ENCODE peak calls at places on chromosomes 1 and 21, in six cellular contexts. J is tibial nerve, I is esophagus squamous epithelium, U is Peyer's patch, B is endodermal cell, H is fibroblast of lung. A is an unnamed sample.
A peak's percentile ranks its signal among the peaks of the same experiment; 100 is the strongest.

GRCh38 chr1:232795497-232796068 is 9.6 kb upstream of the MAP10 start:
- DNase-seq in I (no peak), B (no peak), U (no peak), H (no peak), J (no peak), A (no peak)

GRCh38 chr1:196114193-196114592 is 494.0 kb downstream of the KCNT2 start:
- DNase-seq in B (no peak), U (no peak), J (no peak), I (no peak), H (peak; percentile 33), A (no peak)

GRCh38 chr1:210653771-210654170 is 325.1 kb downstream of the HHAT start:
- DNase-seq in B (no peak), J (no peak), I (no peak), H (peak; percentile 14), U (no peak), A (no peak)

GRCh38 chr1:221865808-221866207 is 123.9 kb upstream of the DUSP10 start:
- DNase-seq in J (no peak), U (no peak), I (no peak), B (no peak), H (peak; percentile 85), A (no peak)

GRCh38 chr21:45138199-45139002 is 64.0 kb downstream of the ADARB1 start:
- DNase-seq in U (peak; percentile 65), I (no peak), B (peak; percentile 92), H (peak; percentile 49), J (peak; percentile 46), A (peak; percentile 59)

GRCh38 chr1:57281324-57281723 is 142.5 kb downstream of the DAB1 start:
- DNase-seq in J (no peak), B (no peak), I (no peak), H (no peak), U (no peak), A (no peak)

GRCh38 chr1:27517907-27518718 is 28.1 kb upstream of the WASF2 start:
- DNase-seq in B (peak; percentile 79), U (no peak), I (no peak), H (no peak), J (no peak), A (no peak)

GRCh38 chr1:184329962-184330868 is 56.6 kb upstream of the C1orf21 start:
- DNase-seq in J (no peak), B (no peak), U (no peak), I (no peak), H (peak; percentile 37), A (no peak)

GRCh38 chr1:17586172-17586963 is 46.9 kb downstream of the ARHGEF10L start:
- DNase-seq in U (no peak), J (no peak), H (peak; percentile 85), I (no peak), B (peak; percentile 84), A (no peak)

GRCh38 chr1:53736290-53736689 is 2.7 kb downstream of the GLIS1 start:
- DNase-seq in U (no peak), B (no peak), I (no peak), H (peak; percentile 87), J (no peak), A (no peak)

GRCh38 chr1:185017338-185017737 is 28.0 kb upstream of the RNF2 start:
- DNase-seq in H (peak; percentile 95), U (no peak), I (no peak), B (no peak), J (no peak), A (no peak)

GRCh38 chr1:183567584-183567983 is 22.7 kb downstream of the NCF2 start:
- DNase-seq in H (peak; percentile 56), B (peak; percentile 42), U (peak; percentile 78), J (no peak), I (no peak), A (peak; percentile 62)

GRCh38 chr1:243950166-243950565 is 100.1 kb upstream of the AKT3 start:
- DNase-seq in U (no peak), I (no peak), B (no peak), H (peak; percentile 96), J (no peak), A (no peak)

GRCh38 chr1:47175227-47175934 is 14.5 kb downstream of the PDZK1IP1 start:
- DNase-seq in U (no peak), B (peak; percentile 90), H (peak; percentile 37), I (no peak), J (no peak), A (no peak)

DNA sequence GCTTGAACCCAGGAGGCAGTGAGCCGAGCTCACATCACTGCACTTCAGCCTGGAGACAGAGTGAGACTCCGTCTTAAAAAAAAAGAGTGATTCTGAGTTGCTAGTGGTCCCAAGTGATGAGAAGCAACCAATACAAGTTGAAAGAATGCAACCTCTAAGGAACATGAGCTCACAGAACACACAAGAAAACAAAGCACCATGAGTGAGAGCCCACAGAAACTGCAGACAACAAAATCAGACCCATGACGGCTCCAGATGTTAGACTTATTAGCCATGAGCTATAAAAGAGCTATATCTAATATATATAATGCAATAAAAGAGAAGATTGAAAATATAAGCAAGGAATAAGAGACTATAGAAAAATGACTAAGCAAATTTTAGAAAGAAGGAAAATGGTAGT is 50.0 kb downstream of the MATN1 start:
- DNase-seq in U (no peak), B (no peak), I (no peak), J (no peak), H (no peak), A (no peak)
- H3K9me3 ChIP-seq in U (no peaks in the 10 kb centered on the region), B (peaks cover 14% of the 10 kb centered on the region), I (no peaks in the 10 kb centered on the region), J (peaks cover 5% of the 10 kb centered on the region), H (no peaks in the 10 kb centered on the region), A (peaks cover 22% of the 10 kb centered on the region)

GRCh38 chr1:108665047-108665446 is 4.2 kb upstream of the HENMT1 start:
- DNase-seq in I (no peak), H (no peak), J (no peak), B (no peak), U (no peak), A (no peak)
- TF ChIP-seq CTCF in I (no peak), H (no peak), J (no peak), B (no peak), U (no peak), A (no peak)

GRCh38 chr1:8370046-8370881 is 52.4 kb downstream of the SLC45A1 start:
- DNase-seq in B (peak; percentile 44), I (no peak), J (no peak), H (peak; percentile 83), U (no peak), A (no peak)
- H3K4me1 ChIP-seq in B (peaks cover 6% of the 10 kb centered on the region), I (peaks cover 36% of the 10 kb centered on the region), J (peaks cover 100% of the 10 kb centered on the region), H (peaks cover 38% of the 10 kb centered on the region), U (peaks cover 72% of the 10 kb centered on the region), A (peaks cover 100% of the 10 kb centered on the region)

DNA sequence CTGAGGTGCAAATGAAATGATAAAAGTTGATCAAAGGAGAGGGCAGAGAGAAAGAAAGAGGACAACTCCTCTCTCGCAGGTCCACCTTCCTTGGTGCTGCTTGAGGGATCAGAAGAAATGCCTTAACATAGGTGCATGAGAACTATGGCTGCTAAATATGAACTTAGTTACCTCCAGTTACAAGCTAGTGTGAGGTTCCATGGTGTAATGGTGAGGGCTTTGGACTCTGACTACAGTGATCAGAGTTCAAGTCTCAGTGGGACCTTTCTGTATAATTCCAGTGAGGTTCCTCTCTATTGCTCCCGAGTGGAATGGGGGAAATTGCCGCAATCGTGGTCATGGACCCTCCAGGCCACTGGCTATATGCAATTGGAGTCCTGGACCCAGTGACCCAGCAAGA is 387.3 kb downstream of the FAM72C start:
- DNase-seq in J (no peak), I (no peak), H (no peak), B (no peak), U (no peak), A (no peak)
- H3K9me3 ChIP-seq in J (no peaks in the 10 kb centered on the region), I (no peaks in the 10 kb centered on the region), H (no peaks in the 10 kb centered on the region), B (peaks cover 35% of the 10 kb centered on the region), U (no peaks in the 10 kb centered on the region), A (no peaks in the 10 kb centered on the region)

A was measured in left ventricle myocardium inferior.